ENCODE peak calls at places on chromosomes 5 and 9, in five cellular contexts. One of them, this sample, is unnamed.

GRCh38 chr5:38871790-38872551 is 26.2 kb downstream of the OSMR start:
- DNase-seq in mammary epithelial cell: peak; percentile 99
- DNase-seq in endothelial cell of umbilical vein: peak; percentile 87
- DNase-seq in IMR-90: peak; percentile 100
- DNase-seq in PC-3: peak; percentile 99
- DNase-seq in this sample: no peak

GRCh38 chr5:1153428-1153827 is 41.6 kb upstream of the SLC12A7 start:
- DNase-seq in IMR-90: no peak
- DNase-seq in mammary epithelial cell: no peak
- DNase-seq in PC-3: no peak
- DNase-seq in endothelial cell of umbilical vein: no peak
- DNase-seq in this sample: no peak

GRCh38 chr5:180304016-180304292 is 12.1 kb upstream of the MAPK9 start:
- DNase-seq in endothelial cell of umbilical vein: no peak
- DNase-seq in PC-3: no peak
- DNase-seq in mammary epithelial cell: no peak
- DNase-seq in IMR-90: no peak
- DNase-seq in this sample: no peak

GRCh38 chr9:35225677-35226076 is 63.9 kb downstream of the UNC13B start:
- DNase-seq in IMR-90: no peak
- DNase-seq in mammary epithelial cell: no peak
- DNase-seq in PC-3: no peak
- DNase-seq in endothelial cell of umbilical vein: no peak
- DNase-seq in this sample: no peak

GRCh38 chr9:137973829-137974416 is 96.3 kb downstream of the CACNA1B start:
- DNase-seq in PC-3: no peak
- DNase-seq in endothelial cell of umbilical vein: no peak
- DNase-seq in IMR-90: no peak
- DNase-seq in mammary epithelial cell: no peak
- DNase-seq in this sample: no peak

GRCh38 chr5:72402381-72402890 is 82.3 kb downstream of the PTCD2 start:
- DNase-seq in mammary epithelial cell: peak; percentile 76
- DNase-seq in PC-3: peak; percentile 43
- DNase-seq in endothelial cell of umbilical vein: no peak
- DNase-seq in IMR-90: peak; percentile 85
- DNase-seq in this sample: no peak

GRCh38 chr9:105656131-105656921 is 5.9 kb upstream of the TAL2 start:
- DNase-seq in IMR-90: no peak
- DNase-seq in PC-3: no peak
- DNase-seq in mammary epithelial cell: peak; percentile 9
- DNase-seq in endothelial cell of umbilical vein: no peak
- DNase-seq in this sample: peak; percentile 79

GRCh38 chr5:91469517-91470165 is 86.5 kb upstream of the ARRDC3 start:
- DNase-seq in PC-3: peak; percentile 65
- DNase-seq in mammary epithelial cell: no peak
- DNase-seq in endothelial cell of umbilical vein: no peak
- DNase-seq in IMR-90: no peak
- DNase-seq in this sample: no peak

GRCh38 chr9:129823163-129823933 is 588 bp downstream of the TOR1A start:
- DNase-seq in PC-3: peak; percentile 22
- DNase-seq in mammary epithelial cell: peak; percentile 37
- DNase-seq in IMR-90: peak; percentile 27
- DNase-seq in endothelial cell of umbilical vein: peak; percentile 13
- DNase-seq in this sample: peak; percentile 36

GRCh38 chr5:96463106-96463505 is 30.1 kb upstream of the PCSK1 start:
- DNase-seq in endothelial cell of umbilical vein: peak; percentile 43
- DNase-seq in PC-3: no peak
- DNase-seq in IMR-90: no peak
- DNase-seq in mammary epithelial cell: no peak
- DNase-seq in this sample: no peak

GRCh38 chr9:130171226-130172148 is 717 bp upstream of the NCS1 start:
- DNase-seq in mammary epithelial cell: no peak
- DNase-seq in IMR-90: no peak
- DNase-seq in PC-3: no peak
- DNase-seq in endothelial cell of umbilical vein: no peak
- DNase-seq in this sample: no peak

GRCh38 chr5:31900296-31900865 is 261.4 kb downstream of the PDZD2 start:
- DNase-seq in PC-3: no peak
- DNase-seq in endothelial cell of umbilical vein: no peak
- DNase-seq in mammary epithelial cell: no peak
- DNase-seq in IMR-90: no peak
- DNase-seq in this sample: no peak

GRCh38 chr5:179319741-179320281 is 25.4 kb downstream of the ADAMTS2 start:
- DNase-seq in PC-3: no peak
- DNase-seq in mammary epithelial cell: no peak
- DNase-seq in endothelial cell of umbilical vein: no peak
- DNase-seq in IMR-90: peak; percentile 62
- DNase-seq in this sample: no peak

GRCh38 chr5:58135571-58136335 is 324.1 kb downstream of the PLK2 start:
- DNase-seq in IMR-90: peak; percentile 83
- DNase-seq in PC-3: peak; percentile 74
- DNase-seq in endothelial cell of umbilical vein: no peak
- DNase-seq in mammary epithelial cell: peak; percentile 28
- DNase-seq in this sample: no peak

GRCh38 chr5:41587668-41588067 is 77.3 kb upstream of the PLCXD3 start:
- DNase-seq in mammary epithelial cell: no peak
- DNase-seq in IMR-90: no peak
- DNase-seq in PC-3: no peak
- DNase-seq in endothelial cell of umbilical vein: no peak
- DNase-seq in this sample: no peak

GRCh38 chr5:159880676-159881075 is 35.6 kb upstream of the ADRA1B start:
- DNase-seq in mammary epithelial cell: no peak
- DNase-seq in endothelial cell of umbilical vein: no peak
- DNase-seq in IMR-90: no peak
- DNase-seq in PC-3: no peak
- DNase-seq in this sample: no peak

GRCh38 chr5:159884917-159885620 is 31.2 kb upstream of the ADRA1B start:
- DNase-seq in PC-3: no peak
- DNase-seq in IMR-90: peak; percentile 33
- DNase-seq in mammary epithelial cell: peak; percentile 41
- DNase-seq in endothelial cell of umbilical vein: no peak
- DNase-seq in this sample: no peak

GRCh38 chr5:159887050-159887449 is 29.2 kb upstream of the ADRA1B start:
- DNase-seq in endothelial cell of umbilical vein: no peak
- DNase-seq in PC-3: no peak
- DNase-seq in mammary epithelial cell: no peak
- DNase-seq in IMR-90: peak; percentile 15
- DNase-seq in this sample: no peak

GRCh38 chr5:159886312-159886711 is 30.0 kb upstream of the ADRA1B start:
- DNase-seq in IMR-90: no peak
- DNase-seq in mammary epithelial cell: no peak
- DNase-seq in PC-3: no peak
- DNase-seq in endothelial cell of umbilical vein: no peak
- DNase-seq in this sample: no peak

DNA sequence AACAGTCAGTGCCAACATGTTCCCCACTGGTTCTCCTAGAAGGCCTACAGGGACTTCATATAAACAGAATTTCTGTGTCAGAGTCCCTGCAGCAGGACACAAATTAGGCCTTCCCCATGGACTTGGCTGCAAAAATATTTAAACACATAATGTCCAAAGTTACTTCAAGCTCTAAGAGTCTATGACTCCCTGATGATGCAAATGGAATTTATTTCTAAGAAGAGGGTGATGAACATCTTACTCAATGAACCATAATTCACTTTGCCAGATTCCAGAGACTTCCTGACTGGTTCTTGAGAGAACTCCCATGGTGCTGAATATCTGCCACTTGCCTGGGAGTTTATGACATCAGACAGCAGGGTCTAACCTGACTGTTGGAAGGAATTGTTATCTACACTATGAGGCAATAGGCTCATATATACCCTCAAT is 32.7 kb upstream of the ADRA1B start:
- DNase-seq in PC-3: peak; percentile 20
- DNase-seq in endothelial cell of umbilical vein: no peak
- DNase-seq in IMR-90: peak; percentile 89
- DNase-seq in mammary epithelial cell: peak; percentile 66
- DNase-seq in this sample: no peak
- H3K27ac ChIP-seq in PC-3: no peak overlapping the region
- H3K27ac ChIP-seq in endothelial cell of umbilical vein: no peak overlapping the region
- H3K27ac ChIP-seq in IMR-90: no peak overlapping the region
- H3K27ac ChIP-seq in mammary epithelial cell: no peak overlapping the region
- H3K27ac ChIP-seq in this sample: no peak overlapping the region

GRCh38 chr9:133700861-133701320 is 37.3 kb downstream of the SARDH start:
- DNase-seq in PC-3: no peak
- DNase-seq in endothelial cell of umbilical vein: no peak
- DNase-seq in mammary epithelial cell: no peak
- DNase-seq in IMR-90: no peak
- DNase-seq in this sample: no peak

GRCh38 chr9:133701981-133702797 is 36.0 kb downstream of the SARDH start:
- DNase-seq in PC-3: no peak
- DNase-seq in endothelial cell of umbilical vein: no peak
- DNase-seq in IMR-90: peak; percentile 15
- DNase-seq in mammary epithelial cell: no peak
- DNase-seq in this sample: no peak

GRCh38 chr9:133702798-133703570 is 35.2 kb downstream of the SARDH start:
- DNase-seq in mammary epithelial cell: no peak
- DNase-seq in PC-3: no peak
- DNase-seq in IMR-90: no peak
- DNase-seq in endothelial cell of umbilical vein: no peak
- DNase-seq in this sample: no peak

GRCh38 chr9:133699546-133699945 is 38.6 kb downstream of the SARDH start:
- DNase-seq in mammary epithelial cell: no peak
- DNase-seq in PC-3: no peak
- DNase-seq in IMR-90: no peak
- DNase-seq in endothelial cell of umbilical vein: no peak
- DNase-seq in this sample: no peak

DNA sequence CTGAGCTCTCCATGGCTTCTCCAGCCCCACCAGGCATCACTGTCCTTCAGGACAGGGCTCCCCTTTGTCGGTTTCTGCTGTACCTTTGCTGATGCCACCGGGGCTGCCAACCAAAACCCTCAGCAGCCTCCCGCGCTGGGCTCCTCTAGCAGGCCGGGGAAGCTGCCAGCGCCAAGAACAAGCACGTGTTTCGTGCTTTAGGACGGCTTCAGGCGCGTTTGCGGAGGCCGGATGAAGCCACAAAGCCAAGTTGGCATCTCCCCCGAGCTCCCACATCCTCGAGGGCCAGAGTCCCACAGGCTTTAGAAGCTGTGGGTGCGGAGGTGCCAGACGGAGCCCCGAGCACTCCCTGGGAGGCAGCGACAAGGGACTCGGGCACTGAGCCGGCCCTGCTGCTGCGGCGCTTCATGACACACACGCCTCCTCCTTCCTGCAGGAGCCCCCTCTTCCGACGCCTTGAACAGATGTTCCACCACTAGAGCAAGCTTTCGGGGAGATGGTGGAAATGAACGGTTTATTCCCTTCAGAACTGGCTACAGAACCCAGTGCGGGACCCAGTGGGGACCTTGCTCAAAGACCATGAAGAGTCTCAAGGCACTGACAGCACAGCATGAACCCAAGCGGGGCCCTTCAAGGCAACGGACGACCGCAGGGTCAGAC is 36.7 kb downstream of the SARDH start:
- DNase-seq in mammary epithelial cell: no peak
- DNase-seq in IMR-90: no peak
- DNase-seq in PC-3: no peak
- DNase-seq in endothelial cell of umbilical vein: no peak
- DNase-seq in this sample: no peak
- H3K9ac ChIP-seq in mammary epithelial cell: no peak overlapping the region
- H3K9ac ChIP-seq in IMR-90: no peak overlapping the region
- H3K9ac ChIP-seq in PC-3: no peak overlapping the region
- H3K9ac ChIP-seq in endothelial cell of umbilical vein: no peak overlapping the region
- H3K9ac ChIP-seq in this sample: no peak overlapping the region

GRCh38 chr5:176542135-176542595 is 5.0 kb upstream of the RNF44 start:
- DNase-seq in PC-3: no peak
- DNase-seq in mammary epithelial cell: no peak
- DNase-seq in endothelial cell of umbilical vein: no peak
- DNase-seq in IMR-90: no peak
- DNase-seq in this sample: no peak

GRCh38 chr5:176541338-176542134 is 4.3 kb upstream of the RNF44 start:
- DNase-seq in mammary epithelial cell: peak; percentile 69
- DNase-seq in endothelial cell of umbilical vein: peak; percentile 47
- DNase-seq in PC-3: peak; percentile 31
- DNase-seq in IMR-90: no peak
- DNase-seq in this sample: peak; percentile 62

GRCh38 chr5:176540956-176541337 is 3.7 kb upstream of the RNF44 start:
- DNase-seq in PC-3: no peak
- DNase-seq in endothelial cell of umbilical vein: no peak
- DNase-seq in mammary epithelial cell: no peak
- DNase-seq in IMR-90: no peak
- DNase-seq in this sample: no peak

GRCh38 chr5:176538985-176539384 is 1.8 kb upstream of the RNF44 start:
- DNase-seq in endothelial cell of umbilical vein: peak; percentile 27
- DNase-seq in PC-3: no peak
- DNase-seq in mammary epithelial cell: no peak
- DNase-seq in IMR-90: no peak
- DNase-seq in this sample: no peak

GRCh38 chr5:176540476-176540899 is 3.3 kb upstream of the RNF44 start:
- DNase-seq in PC-3: no peak
- DNase-seq in endothelial cell of umbilical vein: no peak
- DNase-seq in mammary epithelial cell: no peak
- DNase-seq in IMR-90: no peak
- DNase-seq in this sample: no peak
- H3K4me2 ChIP-seq in PC-3: no peak overlapping the region
- H3K4me2 ChIP-seq in endothelial cell of umbilical vein: no peak overlapping the region
- H3K4me2 ChIP-seq in mammary epithelial cell: no peak overlapping the region
- H3K4me2 ChIP-seq in IMR-90: no peak overlapping the region
- H3K4me2 ChIP-seq in this sample: no peak overlapping the region

GRCh38 chr9:134966697-134967546 is 49.2 kb upstream of the FCN1 start:
- DNase-seq in endothelial cell of umbilical vein: no peak
- DNase-seq in IMR-90: no peak
- DNase-seq in PC-3: no peak
- DNase-seq in mammary epithelial cell: no peak
- DNase-seq in this sample: no peak

GRCh38 chr9:134967547-134967930 is 49.8 kb upstream of the FCN1 start:
- DNase-seq in IMR-90: peak; percentile 6
- DNase-seq in mammary epithelial cell: no peak
- DNase-seq in PC-3: no peak
- DNase-seq in endothelial cell of umbilical vein: no peak
- DNase-seq in this sample: no peak

GRCh38 chr9:134965851-134966250 is 48.1 kb upstream of the FCN1 start:
- DNase-seq in IMR-90: no peak
- DNase-seq in endothelial cell of umbilical vein: no peak
- DNase-seq in mammary epithelial cell: no peak
- DNase-seq in PC-3: no peak
- DNase-seq in this sample: no peak

GRCh38 chr9:134965421-134965820 is 47.7 kb upstream of the FCN1 start:
- DNase-seq in PC-3: no peak
- DNase-seq in mammary epithelial cell: no peak
- DNase-seq in IMR-90: no peak
- DNase-seq in endothelial cell of umbilical vein: no peak
- DNase-seq in this sample: no peak

DNA sequence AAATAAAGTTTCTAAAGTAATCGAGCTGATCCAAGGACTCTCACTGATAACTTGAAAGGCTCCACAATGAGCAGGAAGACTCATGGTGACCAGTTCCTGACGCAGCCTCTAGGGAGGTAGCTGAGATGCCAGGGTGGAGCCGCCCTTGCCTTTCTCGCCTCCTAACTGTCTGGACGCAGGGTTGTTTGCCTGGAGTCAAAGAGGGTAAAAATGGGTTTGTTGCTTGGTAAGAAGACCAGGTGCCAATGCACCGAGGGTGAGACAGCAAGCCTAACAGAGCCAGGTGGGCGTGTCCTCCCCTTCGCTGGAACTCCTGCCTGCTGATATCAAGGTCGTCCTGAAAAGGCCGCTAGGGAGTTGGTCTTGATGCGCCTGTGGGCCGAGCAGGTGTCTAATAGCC is 48.6 kb upstream of the FCN1 start:
- DNase-seq in IMR-90: no peak
- DNase-seq in endothelial cell of umbilical vein: no peak
- DNase-seq in PC-3: no peak
- DNase-seq in mammary epithelial cell: no peak
- DNase-seq in this sample: no peak
- H3K27ac ChIP-seq in IMR-90: no peak overlapping the region
- H3K27ac ChIP-seq in endothelial cell of umbilical vein: no peak overlapping the region
- H3K27ac ChIP-seq in PC-3: no peak overlapping the region
- H3K27ac ChIP-seq in mammary epithelial cell: no peak overlapping the region
- H3K27ac ChIP-seq in this sample: no peak overlapping the region

GRCh38 chr5:177469750-177470525 is 3.5 kb downstream of the DBN1 start:
- DNase-seq in IMR-90: no peak
- DNase-seq in endothelial cell of umbilical vein: no peak
- DNase-seq in mammary epithelial cell: no peak
- DNase-seq in PC-3: no peak
- DNase-seq in this sample: no peak
- H3K9ac ChIP-seq in IMR-90: peak overlapping the region; percentile 20
- H3K9ac ChIP-seq in endothelial cell of umbilical vein: no peak overlapping the region
- H3K9ac ChIP-seq in mammary epithelial cell: no peak overlapping the region
- H3K9ac ChIP-seq in PC-3: no peak overlapping the region
- H3K9ac ChIP-seq in this sample: peak overlapping the region; percentile 29